ENCODE peak calls at places on chromosomes 3 and 15, in four cellular contexts. T is A549, P is HepG2, G is K562. D is an unnamed sample.

GRCh38 chr3:37970802-37971201 is 19.8 kb upstream of the VILL start:
- DNase-seq in T (no peak), P (no peak), G (no peak), D (no peak)

GRCh38 chr3:34808287-34808686 is 831.0 kb upstream of the ARPP21 start:
- DNase-seq in T (no peak), P (no peak), G (no peak), D (no peak)

GRCh38 chr3:151278223-151278622 is at the start of gene P2RY14:
- DNase-seq in T (no peak), P (no peak), G (no peak), D (no peak)

GRCh38 chr3:58322793-58323192 is 9.9 kb upstream of the PXK start:
- DNase-seq in T (no peak), P (peak; percentile 54), G (no peak), D (no peak)

GRCh38 chr3:170585008-170585936 is 603 bp downstream of the SLC7A14 start:
- DNase-seq in T (no peak), P (no peak), G (no peak), D (peak; percentile 45)

GRCh38 chr3:86986666-86987420 is 4.1 kb downstream of the VGLL3 start:
- DNase-seq in T (no peak), P (no peak), G (no peak), D (no peak)

GRCh38 chr3:14386254-14386653 is 16.2 kb upstream of the SLC6A6 start:
- DNase-seq in T (no peak), P (no peak), G (no peak), D (no peak)

GRCh38 chr15:75425966-75426500 is 25.5 kb downstream of the SIN3A start:
- DNase-seq in T (no peak), P (no peak), G (no peak), D (no peak)

GRCh38 chr3:144039661-144040060 is 68.0 kb downstream of the DIPK2A start:
- DNase-seq in T (no peak), P (no peak), G (no peak), D (no peak)

GRCh38 chr15:34850121-34850520 is 54.8 kb upstream of the ACTC1 start:
- DNase-seq in T (no peak), P (no peak), G (peak; percentile 15), D (no peak)

GRCh38 chr3:10744098-10744465 is 71.9 kb upstream of the SLC6A11 start:
- DNase-seq in T (no peak), P (peak; percentile 6), G (peak; percentile 57), D (peak; percentile 49)

GRCh38 chr15:76986743-76987142 is 8.2 kb upstream of the PSTPIP1 start:
- DNase-seq in T (no peak), P (no peak), G (no peak), D (peak; percentile 8)
- TF ChIP-seq NR3C1 in T (no peak), P (no peak), G (no peak), D (no peak)

GRCh38 chr3:100732435-100732834 is 23.1 kb downstream of the TFG start:
- DNase-seq in T (no peak), P (no peak), G (no peak), D (no peak)

GRCh38 chr3:100740207-100740606 is 30.9 kb downstream of the TFG start:
- DNase-seq in T (no peak), P (no peak), G (peak; percentile 13), D (no peak)

DNA sequence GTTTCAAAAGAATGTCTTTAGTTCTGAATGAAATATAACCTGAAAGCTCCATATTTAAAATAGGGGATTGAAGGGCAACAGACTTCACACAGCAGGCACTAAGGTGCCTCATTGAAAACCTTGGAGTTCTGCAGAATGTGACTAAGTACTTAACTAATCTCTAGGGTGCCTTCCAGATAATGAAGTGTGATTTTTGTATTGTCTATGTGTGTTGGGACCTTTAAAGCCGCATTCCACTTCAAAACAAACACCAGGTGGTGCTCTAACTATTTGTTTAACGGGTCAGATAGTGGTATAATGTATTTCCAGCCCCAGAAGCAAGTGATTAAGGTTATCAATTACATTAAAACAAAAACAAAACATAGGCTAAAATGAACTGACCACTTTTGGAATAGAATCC is 28.0 kb downstream of the TFG start:
- DNase-seq in T (peak; percentile 17), P (no peak), G (peak; percentile 13), D (no peak)
- TF ChIP-seq NR3C1 in T (no peak), P (no peak), G (no peak), D (no peak)

DNA sequence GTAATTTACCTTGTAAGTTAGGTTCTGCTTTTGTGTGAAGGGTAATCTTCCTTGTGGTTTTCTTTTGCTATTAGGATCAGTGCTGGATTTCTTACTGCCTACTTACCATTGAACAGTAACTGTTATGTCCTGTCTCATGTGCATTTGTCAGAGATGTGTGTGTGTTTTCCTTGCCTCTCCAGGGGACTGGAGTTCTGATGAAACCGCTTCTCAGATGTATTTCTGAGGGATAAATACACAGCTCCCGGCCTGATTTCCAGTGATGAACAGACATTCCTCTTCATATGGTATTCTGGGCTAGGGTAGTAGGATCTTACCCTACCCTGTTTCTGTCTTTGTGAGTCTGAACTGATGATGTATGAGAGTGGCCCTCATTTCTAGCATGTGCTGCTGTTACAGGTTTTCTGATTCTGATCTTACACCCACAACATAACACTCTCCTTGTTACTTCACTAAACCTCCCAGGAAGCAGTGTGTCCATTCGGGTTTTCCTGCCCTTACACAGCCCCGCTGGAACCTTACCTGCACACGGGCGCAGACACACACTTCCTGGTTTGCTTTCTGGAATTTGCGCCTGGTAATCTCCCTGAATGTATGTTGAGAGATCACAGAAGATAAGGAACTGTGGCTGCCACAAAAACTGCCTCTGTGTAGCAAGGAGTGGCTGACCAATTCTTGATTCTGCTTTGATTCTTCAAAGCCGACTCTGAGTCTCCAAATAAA is 14.7 kb downstream of the PAK2 start:
- DNase-seq in T (no peak), P (peak; percentile 83), G (no peak), D (no peak)
- TF ChIP-seq NR3C1 in T (no peak), P (no peak), G (no peak), D (no peak)

GRCh38 chr15:41774873-41775417 is 661 bp downstream of the MAPKBP1 start:
- DNase-seq in T (no peak), P (no peak), G (no peak), D (no peak)

GRCh38 chr15:41773729-41774061 is 589 bp upstream of the MAPKBP1 start:
- DNase-seq in T (no peak), P (no peak), G (no peak), D (no peak)

GRCh38 chr15:41774062-41774872 is at the start of gene MAPKBP1:
- DNase-seq in T (peak; percentile 89), P (peak; percentile 95), G (peak; percentile 95), D (peak; percentile 99)

GRCh38 chr15:41773332-41773728 is 954 bp upstream of the MAPKBP1 start:
- DNase-seq in T (no peak), P (no peak), G (no peak), D (no peak)

DNA sequence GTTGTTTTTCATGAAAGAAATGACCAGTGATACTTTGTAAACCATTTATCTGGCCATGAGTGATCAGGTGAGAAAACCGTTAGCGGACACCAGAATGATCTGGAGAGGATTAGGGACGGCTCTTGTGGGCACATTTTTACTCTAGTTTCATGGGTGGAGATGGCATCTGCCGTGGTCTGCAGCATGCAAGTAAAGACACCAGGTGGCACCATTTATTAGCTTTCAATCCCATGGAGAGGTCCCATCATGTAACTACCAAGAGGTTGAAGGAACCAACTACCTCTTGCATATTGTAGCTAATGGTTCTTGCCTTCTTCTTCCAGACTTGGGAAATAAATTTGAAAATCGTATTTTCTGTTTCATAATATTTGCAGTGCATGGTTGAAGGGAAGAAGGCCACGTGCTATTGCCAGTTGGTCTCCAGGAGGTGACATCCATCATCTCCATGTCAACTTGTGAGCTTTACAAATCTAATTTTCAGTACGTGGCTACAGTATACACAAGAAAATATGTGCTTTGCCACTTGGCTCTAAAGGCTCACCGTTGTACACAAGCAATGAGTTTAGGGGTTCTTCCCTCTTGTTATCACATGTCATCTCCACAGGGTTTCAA is 1.5 kb upstream of the MAPKBP1 start:
- DNase-seq in T (peak; percentile 53), P (peak; percentile 73), G (peak; percentile 66), D (peak; percentile 48)
- TF ChIP-seq NR3C1 in T (no peak), P (no peak), G (no peak), D (no peak)

GRCh38 chr3:188700497-188700896 is 471.3 kb upstream of the TPRG1 start:
- DNase-seq in T (no peak), P (no peak), G (no peak), D (no peak)

GRCh38 chr3:188693435-188693834 is 478.3 kb upstream of the TPRG1 start:
- DNase-seq in T (no peak), P (no peak), G (no peak), D (no peak)

GRCh38 chr3:188698436-188698835 is 473.3 kb upstream of the TPRG1 start:
- DNase-seq in T (no peak), P (no peak), G (no peak), D (no peak)

GRCh38 chr3:188695251-188695650 is 476.5 kb upstream of the TPRG1 start:
- DNase-seq in T (no peak), P (no peak), G (no peak), D (no peak)

GRCh38 chr3:188697127-188697526 is 474.6 kb upstream of the TPRG1 start:
- DNase-seq in T (no peak), P (no peak), G (no peak), D (no peak)
- TF ChIP-seq NR3C1 in T (no peak), P (no peak), G (no peak), D (no peak)

D was measured in WTC11.